ENCODE peak calls at places on chromosomes 13 and 19, in six cellular contexts. X is adipocyte, A is endodermal cell, G is brain microvascular endothelial cell, J is DND-41, P is mesendoderm. N is an unnamed sample.
A peak's percentile ranks its signal among the peaks of the same experiment; 100 is the strongest.

GRCh38 chr13:51682691-51683090 is 98.4 kb downstream of the WDFY2 start:
- DNase-seq in X (no peak), A (no peak), G (no peak), J (no peak), P (no peak), N (no peak)

GRCh38 chr19:10450853-10451609 is 30.7 kb downstream of the PDE4A start:
- DNase-seq in X (no peak), A (peak; percentile 87), G (no peak), J (peak; percentile 42), P (peak; percentile 55), N (peak; percentile 95)

GRCh38 chr19:38317104-38317612 is 1.4 kb upstream of the YIF1B start:
- DNase-seq in X (no peak), A (no peak), G (no peak), J (no peak), P (no peak), N (no peak)

GRCh38 chr19:5985098-5985783 is 7.3 kb upstream of the RANBP3 start:
- DNase-seq in X (peak; percentile 60), A (no peak), G (peak; percentile 46), J (no peak), P (no peak), N (no peak)

GRCh38 chr13:40251343-40252032 is 415.0 kb downstream of the FOXO1 start:
- DNase-seq in X (no peak), A (no peak), G (no peak), J (no peak), P (no peak), N (no peak)

GRCh38 chr13:24008679-24009078 is 111.4 kb upstream of the C1QTNF9B start:
- DNase-seq in X (no peak), A (no peak), G (no peak), J (no peak), P (no peak), N (no peak)

GRCh38 chr13:50529154-50529882 is 314.2 kb downstream of the DLEU7 start:
- DNase-seq in X (no peak), A (peak; percentile 55), G (peak; percentile 85), J (peak; percentile 83), P (no peak), N (no peak)

GRCh38 chr19:29773141-29773540 is 38.6 kb upstream of the CCNE1 start:
- DNase-seq in X (no peak), A (no peak), G (no peak), J (no peak), P (no peak), N (no peak)

GRCh38 chr19:48455171-48455907 is at the start of gene KCNJ14:
- DNase-seq in X (no peak), A (peak; percentile 35), G (no peak), J (no peak), P (no peak), N (peak; percentile 54)

GRCh38 chr13:45082964-45083363 is 37.3 kb upstream of the GTF2F2 start:
- DNase-seq in X (no peak), A (no peak), G (peak; percentile 3), J (no peak), P (no peak), N (no peak)

GRCh38 chr19:58553799-58554493 is 959 bp downstream of the CHMP2A start:
- DNase-seq in X (no peak), A (peak; percentile 67), G (no peak), J (no peak), P (no peak), N (no peak)

GRCh38 chr13:76854209-76854608 is 32.0 kb downstream of the KCTD12 start:
- DNase-seq in X (no peak), A (no peak), G (no peak), J (no peak), P (no peak), N (no peak)

GRCh38 chr19:7187605-7188339 is 106.4 kb downstream of the INSR start:
- DNase-seq in X (no peak), A (no peak), G (no peak), J (no peak), P (no peak), N (no peak)

GRCh38 chr19:16085115-16085514 is 8.8 kb downstream of the TPM4 start:
- DNase-seq in X (peak; percentile 25), A (no peak), G (no peak), J (no peak), P (no peak), N (no peak)

GRCh38 chr19:49497047-49497789 is 984 bp downstream of the RPS11 start:
- DNase-seq in X (peak; percentile 79), A (peak; percentile 79), G (peak; percentile 47), J (peak; percentile 62), P (peak; percentile 71), N (peak; percentile 67)

GRCh38 chr19:27793128-27793643 is 1419.8 kb downstream of the UQCRFS1 start:
- DNase-seq in X (peak; percentile 81), A (peak; percentile 94), G (peak; percentile 68), J (peak; percentile 81), P (peak; percentile 98), N (peak; percentile 84)

GRCh38 chr13:82597737-82598136 is 1284.5 kb downstream of the SLITRK1 start:
- DNase-seq in X (no peak), A (peak; percentile 53), G (no peak), J (no peak), P (peak; percentile 64), N (peak; percentile 14)

GRCh38 chr13:98370806-98371553 is 193.9 kb upstream of the RNF113B start:
- DNase-seq in X (peak; percentile 92), A (no peak), G (peak; percentile 70), J (no peak), P (no peak), N (no peak)

GRCh38 chr19:29259153-29259552 is 46.2 kb upstream of the UQCRFS1 start:
- DNase-seq in X (no peak), A (peak; percentile 67), G (no peak), J (peak; percentile 7), P (peak; percentile 55), N (peak; percentile 67)

GRCh38 chr19:28468701-28469459 is 744.1 kb downstream of the UQCRFS1 start:
- DNase-seq in X (peak; percentile 51), A (peak; percentile 82), G (peak; percentile 31), J (peak; percentile 71), P (peak; percentile 39), N (peak; percentile 64)

GRCh38 chr13:35140831-35141230 is 198.8 kb downstream of the NBEA start:
- DNase-seq in X (no peak), A (no peak), G (no peak), J (no peak), P (no peak), N (no peak)

GRCh38 chr13:74219571-74219970 is 85.4 kb upstream of the KLF12 start:
- DNase-seq in X (peak; percentile 16), A (no peak), G (no peak), J (no peak), P (no peak), N (no peak)

GRCh38 chr13:33794576-33794975 is 23.4 kb upstream of the RFC3 start:
- DNase-seq in X (no peak), A (no peak), G (no peak), J (no peak), P (no peak), N (no peak)

GRCh38 chr19:10637894-10638293 is 12.5 kb downstream of the SLC44A2 start:
- DNase-seq in X (no peak), A (no peak), G (no peak), J (no peak), P (no peak), N (peak; percentile 13)

GRCh38 chr19:45258862-45259261 is 7.8 kb downstream of the MARK4 start:
- DNase-seq in X (no peak), A (no peak), G (no peak), J (no peak), P (no peak), N (no peak)
- H3K4me3 ChIP-seq in X (no peak overlapping the region), A (no peak overlapping the region), G (no peak overlapping the region), J (no peak overlapping the region), P (no peak overlapping the region), N (no peak overlapping the region)

DNA sequence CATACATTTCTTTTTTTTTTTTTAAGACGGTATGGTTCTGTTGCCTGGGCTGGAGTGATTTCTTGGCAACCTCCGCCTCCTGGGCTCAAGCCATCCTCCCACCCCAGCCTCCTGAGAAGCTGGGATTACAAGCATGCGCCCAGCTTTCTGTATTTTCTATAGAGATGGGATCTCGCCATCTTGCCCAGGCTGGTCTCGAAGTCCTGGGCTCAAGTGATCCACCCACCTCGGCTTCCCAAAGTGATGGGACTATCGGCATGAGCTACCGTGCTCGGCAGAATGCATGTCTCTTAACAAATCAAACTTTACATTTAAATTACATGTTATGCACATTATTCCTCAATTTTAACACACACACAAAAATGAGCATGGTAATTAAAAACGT is 1.2 kb downstream of the NDUFA13 start:
- DNase-seq in X (no peak), A (no peak), G (no peak), J (no peak), P (no peak), N (no peak)
- H3K4me3 ChIP-seq in X (peak overlapping the region; percentile 95), A (peak overlapping the region; percentile 98), G (no peak overlapping the region), J (peak overlapping the region; percentile 99), P (no peak overlapping the region), N (no peak overlapping the region)

DNA sequence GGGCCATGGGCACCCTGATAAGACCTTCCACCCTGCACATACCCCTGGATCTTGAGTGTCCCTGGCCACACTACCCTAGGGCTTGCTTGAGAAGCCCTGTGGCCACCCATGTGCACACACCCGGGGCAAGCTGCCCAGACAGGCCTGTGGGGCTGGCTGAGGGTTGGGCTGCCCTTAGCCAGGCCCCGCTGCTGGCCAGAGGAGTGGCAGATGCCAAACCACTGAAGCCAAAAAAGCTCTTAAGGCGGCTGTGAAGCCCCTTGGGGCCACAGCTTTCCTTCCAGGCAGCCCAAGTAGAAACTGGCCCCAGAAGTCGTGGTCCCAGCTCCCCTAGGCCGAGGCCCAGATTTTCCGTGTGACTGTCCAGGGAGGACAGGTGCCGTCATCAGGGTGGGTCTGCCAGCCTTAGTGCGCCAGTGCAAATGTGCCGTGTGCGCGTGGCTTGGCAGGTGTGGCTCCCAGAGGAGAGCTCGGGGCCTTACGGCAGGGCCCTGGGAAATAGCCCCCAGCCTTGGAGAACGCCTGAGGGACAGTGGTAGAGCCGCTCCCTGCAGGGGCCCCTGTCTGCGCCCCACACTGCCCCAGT is 14.8 kb downstream of the CEBPG start:
- DNase-seq in X (no peak), A (no peak), G (no peak), J (no peak), P (no peak), N (no peak)
- H3K4me3 ChIP-seq in X (peak overlapping the region; percentile 68), A (no peak overlapping the region), G (no peak overlapping the region), J (no peak overlapping the region), P (no peak overlapping the region), N (no peak overlapping the region)

GRCh38 chr19:4636761-4637160 is 2.6 kb upstream of the TNFAIP8L1 start:
- DNase-seq in X (no peak), A (no peak), G (no peak), J (no peak), P (no peak), N (no peak)
- H3K4me3 ChIP-seq in X (peak overlapping the region; percentile 74), A (no peak overlapping the region), G (no peak overlapping the region), J (peak overlapping the region; percentile 69), P (no peak overlapping the region), N (no peak overlapping the region)

DNA sequence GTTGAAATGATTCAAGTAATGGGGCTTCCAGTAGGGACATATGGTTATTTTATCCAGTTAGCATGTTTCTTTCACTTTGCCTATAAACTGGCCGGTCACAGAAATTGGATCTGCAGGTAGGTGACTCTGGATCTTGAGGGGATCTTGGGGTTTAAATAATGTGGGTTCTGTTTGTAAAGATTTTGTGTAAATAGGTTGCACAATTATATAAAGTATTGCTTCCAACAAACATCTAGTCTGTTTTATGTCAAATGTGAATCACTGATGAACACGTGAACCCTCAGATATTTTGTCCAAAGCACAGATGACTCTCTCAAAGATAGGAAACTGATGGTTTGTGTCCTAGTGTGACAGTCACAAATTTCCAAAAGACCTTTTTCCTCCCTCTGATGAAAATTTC is 98.4 kb downstream of the ZIC5 start:
- DNase-seq in X (no peak), A (no peak), G (no peak), J (no peak), P (no peak), N (no peak)
- H3K4me3 ChIP-seq in X (no peak overlapping the region), A (no peak overlapping the region), G (no peak overlapping the region), J (no peak overlapping the region), P (no peak overlapping the region), N (no peak overlapping the region)